ENCODE peak calls at places on chromosomes 11 and 22, in five cellular contexts. P, G, D, E and L are unnamed samples.

GRCh38 chr11:84909740-84910139 is 717.4 kb downstream of the DLG2 start:
- DNase-seq in P (no peak), G (no peak), D (no peak), E (no peak), L (no peak)

GRCh38 chr22:42236268-42236667 is 34.2 kb downstream of the TCF20 start:
- DNase-seq in P (no peak), G (no peak), D (no peak), E (no peak), L (no peak)

GRCh38 chr11:130721736-130722135 is 194.5 kb downstream of the SNX19 start:
- DNase-seq in P (no peak), G (no peak), D (no peak), E (no peak), L (no peak)

GRCh38 chr11:10606536-10607208 is 38.2 kb upstream of the LYVE1 start:
- DNase-seq in P (no peak), G (no peak), D (no peak), E (no peak), L (no peak)

GRCh38 chr22:38220653-38221386 is 19.0 kb downstream of the MAFF start:
- DNase-seq in P (no peak), G (no peak), D (no peak), E (no peak), L (no peak)

GRCh38 chr11:106625566-106625965 is 392.7 kb downstream of the GUCY1A2 start:
- DNase-seq in P (no peak), G (no peak), D (no peak), E (no peak), L (no peak)

GRCh38 chr11:123469586-123469985 is 39.5 kb downstream of the GRAMD1B start:
- DNase-seq in P (no peak), G (no peak), D (no peak), E (no peak), L (no peak)

GRCh38 chr11:31327417-31327816 is 42.1 kb downstream of the DCDC1 start:
- DNase-seq in P (no peak), G (no peak), D (no peak), E (no peak), L (no peak)

GRCh38 chr11:112364962-112365481 is 104.4 kb upstream of the PLET1 start:
- DNase-seq in P (no peak), G (no peak), D (no peak), E (no peak), L (no peak)

GRCh38 chr11:60840711-60841430 is 1.0 kb upstream of the CCDC86 start:
- DNase-seq in P (peak; percentile 61), G (no peak), D (peak; percentile 46), E (no peak), L (no peak)

GRCh38 chr22:50314455-50315288 is 7.2 kb upstream of the PLXNB2 start:
- DNase-seq in P (no peak), G (no peak), D (no peak), E (peak; percentile 92), L (no peak)

GRCh38 chr22:45162531-45162930 is 1.2 kb upstream of the NUP50 start:
- DNase-seq in P (no peak), G (no peak), D (no peak), E (no peak), L (no peak)

GRCh38 chr22:38012604-38013072 is 28.3 kb upstream of the SOX10 start:
- DNase-seq in P (no peak), G (no peak), D (no peak), E (no peak), L (no peak)

GRCh38 chr22:45483918-45484499 is 18.7 kb upstream of the FBLN1 start:
- DNase-seq in P (no peak), G (no peak), D (no peak), E (no peak), L (no peak)

GRCh38 chr11:71283960-71284359 is 31.6 kb upstream of the SHANK2 start:
- DNase-seq in P (peak; percentile 88), G (no peak), D (no peak), E (peak; percentile 92), L (no peak)

GRCh38 chr11:26522912-26523610 is 49.0 kb downstream of the MUC15 start:
- DNase-seq in P (no peak), G (no peak), D (no peak), E (no peak), L (no peak)

GRCh38 chr11:67373916-67374570 is 645 bp upstream of the CLCF1 start:
- DNase-seq in P (peak; percentile 73), G (no peak), D (peak; percentile 90), E (peak; percentile 89), L (no peak)

GRCh38 chr11:23318670-23319069 is 458.4 kb upstream of the CCDC179 start:
- DNase-seq in P (no peak), G (no peak), D (no peak), E (no peak), L (no peak)

GRCh38 chr22:44353063-44353440 is 40.3 kb upstream of the SHISAL1 start:
- DNase-seq in P (no peak), G (no peak), D (no peak), E (peak; percentile 8), L (no peak)